ENCODE peak calls at places on chromosomes 7 and 10, in ten cellular contexts. I is HepG2, Z is fibroblast of lung, G is K562, Y is astrocyte, R is GM20000, H is HFF-Myc, A is AG04450, C is tibial artery, M is endothelial cell. N is an unnamed sample.

GRCh38 chr7:45647426-45647825 is 73.3 kb downstream of the ADCY1 start:
- DNase-seq in I (no peak), Z (no peak), G (no peak), Y (no peak), R (no peak), H (no peak), A (no peak), C (no peak), M (no peak), N (no peak)

GRCh38 chr7:148962823-148963582 is 65.3 kb downstream of the PDIA4 start:
- DNase-seq in I (peak), Z (peak), G (peak), Y (peak), R (peak), H (no peak), A (peak), C (peak), M (peak), N (peak)

GRCh38 chr10:117783698-117784395 is 241.3 kb downstream of the EMX2 start:
- DNase-seq in I (no peak), Z (no peak), G (no peak), Y (no peak), R (no peak), H (no peak), A (no peak), C (no peak), M (no peak), N (no peak)

GRCh38 chr7:91692800-91693199 is 187.7 kb downstream of the MTERF1 start:
- DNase-seq in I (no peak), Z (peak), G (no peak), Y (peak), R (no peak), H (peak), A (no peak), C (no peak), M (no peak), N (no peak)

GRCh38 chr7:48139461-48139860 is 31.8 kb upstream of the ABCA13 start:
- DNase-seq in I (peak), Z (peak), G (no peak), Y (no peak), R (no peak), H (no peak), A (no peak), C (no peak), M (no peak), N (peak)

GRCh38 chr10:20185116-20185515 is 368.9 kb downstream of the PLXDC2 start:
- DNase-seq in I (no peak), Z (no peak), G (no peak), Y (peak), R (no peak), H (no peak), A (no peak), C (no peak), M (no peak), N (no peak)

GRCh38 chr7:78563186-78563585 is 764.6 kb downstream of the PHTF2 start:
- DNase-seq in I (no peak), Z (no peak), G (no peak), Y (no peak), R (no peak), H (no peak), A (no peak), C (no peak), M (no peak), N (no peak)

GRCh38 chr10:44437837-44438752 is 53.2 kb upstream of the CXCL12 start:
- DNase-seq in I (no peak), Z (peak), G (no peak), Y (no peak), R (no peak), H (no peak), A (no peak), C (no peak), M (no peak), N (no peak)

GRCh38 chr7:125516194-125516593 is 586.6 kb upstream of the POT1 start:
- DNase-seq in I (no peak), Z (no peak), G (no peak), Y (no peak), R (no peak), H (no peak), A (no peak), C (no peak), M (no peak), N (no peak)

GRCh38 chr10:66772511-66772910 is 153.3 kb upstream of the LRRTM3 start:
- DNase-seq in I (no peak), Z (peak), G (no peak), Y (no peak), R (no peak), H (no peak), A (no peak), C (no peak), M (no peak), N (no peak)

GRCh38 chr10:79137826-79138225 is 69.1 kb downstream of the ZMIZ1 start:
- DNase-seq in I (no peak), Z (peak), G (no peak), Y (peak), R (peak), H (no peak), A (no peak), C (no peak), M (no peak), N (no peak)

GRCh38 chr7:99428972-99429566 is 9.5 kb downstream of the PTCD1 start:
- DNase-seq in I (no peak), Z (no peak), G (no peak), Y (no peak), R (no peak), H (no peak), A (no peak), C (no peak), M (no peak), N (no peak)

GRCh38 chr10:126094537-126094936 is 198.2 kb downstream of the FANK1 start:
- DNase-seq in I (no peak), Z (no peak), G (no peak), Y (peak), R (no peak), H (no peak), A (no peak), C (no peak), M (no peak), N (no peak)

GRCh38 chr10:88499569-88500470 is 83.3 kb downstream of the RNLS start:
- DNase-seq in I (no peak), Z (peak), G (no peak), Y (peak), R (no peak), H (no peak), A (no peak), C (no peak), M (no peak), N (peak)

GRCh38 chr10:122060250-122060649 is 71.3 kb downstream of the TACC2 start:
- DNase-seq in I (no peak), Z (peak), G (no peak), Y (peak), R (no peak), H (no peak), A (no peak), C (no peak), M (no peak), N (no peak)

GRCh38 chr7:90552521-90552920 is 43.6 kb upstream of the CDK14 start:
- DNase-seq in I (no peak), Z (peak), G (no peak), Y (no peak), R (no peak), H (no peak), A (no peak), C (no peak), M (no peak), N (peak)

GRCh38 chr7:93933190-93933589 is 11.7 kb downstream of the GNG11 start:
- DNase-seq in I (no peak), Z (no peak), G (no peak), Y (peak), R (no peak), H (no peak), A (no peak), C (no peak), M (no peak), N (no peak)

GRCh38 chr10:3886666-3887251 is 101.8 kb upstream of the KLF6 start:
- DNase-seq in I (peak), Z (peak), G (no peak), Y (peak), R (no peak), H (peak), A (peak), C (peak), M (no peak), N (peak)

DNA sequence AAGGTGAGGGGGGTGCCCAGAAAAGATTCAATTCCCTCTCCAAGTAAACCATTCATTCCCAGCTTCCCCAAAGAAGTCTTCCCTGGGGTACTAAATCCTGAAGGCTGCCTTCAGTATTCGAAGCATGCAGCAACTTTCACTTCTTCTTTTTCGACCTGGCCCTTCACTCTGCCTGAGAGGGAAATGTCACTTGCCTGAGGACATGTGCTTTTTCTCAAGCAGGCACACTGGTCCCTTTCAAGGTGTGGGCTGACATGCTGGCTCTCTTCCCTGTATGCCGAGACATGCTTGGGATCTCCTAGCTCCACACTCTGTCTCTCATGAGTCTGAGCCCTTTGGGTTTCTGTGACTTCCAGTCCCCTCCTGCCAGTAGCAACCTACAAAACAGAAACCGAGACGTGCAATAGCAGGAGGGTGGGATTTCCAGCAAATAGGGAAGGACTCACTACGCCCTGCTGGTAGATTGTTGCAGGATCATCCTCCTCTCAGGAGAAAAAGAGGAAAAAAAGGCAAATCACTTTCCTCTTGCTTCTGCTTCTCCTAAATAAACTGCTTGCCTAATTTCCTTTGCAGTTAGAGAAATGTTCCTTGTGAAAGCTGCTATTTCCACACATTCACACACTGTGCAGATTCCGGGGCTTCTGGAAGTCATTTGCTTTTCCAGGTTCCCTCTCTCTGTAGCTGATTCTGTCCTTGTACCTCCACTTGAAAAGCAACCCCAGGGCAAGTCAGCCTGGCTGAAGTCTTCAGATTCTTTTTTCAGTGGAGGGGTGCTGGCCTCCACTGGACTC is 33.4 kb downstream of the FIGNL1 start:
- DNase-seq in I (no peak), Z (no peak), G (no peak), Y (no peak), R (peak), H (no peak), A (no peak), C (no peak), M (no peak), N (no peak)
- TF ChIP-seq CTCF in I (no peak), Z (no peak), G (no peak), Y (no peak), R (no peak), H (no peak), A (no peak), C (no peak), M (peak), N (no peak)

GRCh38 chr7:85226401-85227085 is 39.7 kb upstream of the SEMA3D start:
- DNase-seq in I (no peak), Z (no peak), G (no peak), Y (peak), R (no peak), H (no peak), A (no peak), C (no peak), M (no peak), N (no peak)
- TF ChIP-seq CTCF in I (no peak), Z (no peak), G (no peak), Y (no peak), R (no peak), H (no peak), A (no peak), C (no peak), M (no peak), N (no peak)

DNA sequence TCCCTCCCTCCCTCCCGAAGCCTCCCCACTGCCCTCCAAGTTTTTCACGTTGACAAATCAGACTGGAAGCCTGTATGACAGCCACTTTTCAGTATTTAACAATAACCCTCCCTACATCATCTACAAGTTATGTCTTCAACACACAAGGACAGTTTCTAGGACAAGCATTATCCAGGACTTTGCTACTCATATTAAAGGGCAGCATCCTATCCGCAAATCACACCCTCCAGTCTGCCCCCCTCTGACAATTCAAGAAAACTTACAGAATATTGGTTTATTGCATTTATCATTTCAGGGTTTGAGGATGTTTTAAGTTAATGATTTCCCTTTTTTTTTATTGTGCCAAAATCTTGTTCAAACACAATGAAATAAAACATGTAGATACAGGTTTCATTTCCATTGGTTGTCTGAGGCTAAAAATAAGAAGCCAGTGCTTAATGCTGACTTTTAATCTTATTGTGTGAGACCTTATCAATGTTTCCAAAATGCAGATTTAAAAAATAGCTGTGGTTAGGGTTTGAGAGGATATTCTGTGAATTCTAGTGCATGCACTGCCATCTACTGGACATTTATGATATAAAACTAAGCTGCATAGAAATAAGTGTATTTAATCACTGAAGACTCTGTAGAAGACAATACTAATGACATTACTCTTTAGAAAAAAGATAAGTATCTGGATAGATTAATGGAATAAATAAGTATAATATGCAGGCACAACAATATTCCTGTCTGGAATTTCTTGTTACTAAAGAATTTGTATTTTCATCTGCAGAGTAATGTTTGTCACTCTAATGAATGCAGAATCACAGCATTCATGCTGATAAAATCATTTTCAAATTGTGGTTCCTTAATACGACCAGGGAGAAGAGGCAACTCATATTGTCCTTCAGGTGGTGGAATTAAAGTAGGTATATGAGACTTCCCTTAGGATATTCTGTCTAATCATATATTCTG is 64.1 kb downstream of the CAV1 start:
- DNase-seq in I (peak), Z (peak), G (peak), Y (peak), R (peak), H (peak), A (no peak), C (no peak), M (no peak), N (peak)
- TF ChIP-seq CTCF in I (peak), Z (peak), G (peak), Y (peak), R (no peak), H (no peak), A (peak), C (peak), M (peak), N (peak)

GRCh38 chr7:121329460-121330052 is 756 bp downstream of the WNT16 start:
- DNase-seq in I (no peak), Z (no peak), G (no peak), Y (no peak), R (peak), H (no peak), A (no peak), C (no peak), M (peak), N (peak)
- TF ChIP-seq CTCF in I (no peak), Z (no peak), G (no peak), Y (no peak), R (no peak), H (no peak), A (peak), C (no peak), M (no peak), N (peak)

GRCh38 chr10:89838002-89838615 is 136.7 kb downstream of the KIF20B start:
- DNase-seq in I (no peak), Z (peak), G (no peak), Y (no peak), R (no peak), H (no peak), A (no peak), C (no peak), M (no peak), N (no peak)

GRCh38 chr10:89836840-89837172 is 135.4 kb downstream of the KIF20B start:
- DNase-seq in I (no peak), Z (no peak), G (no peak), Y (no peak), R (no peak), H (no peak), A (no peak), C (no peak), M (no peak), N (no peak)

DNA sequence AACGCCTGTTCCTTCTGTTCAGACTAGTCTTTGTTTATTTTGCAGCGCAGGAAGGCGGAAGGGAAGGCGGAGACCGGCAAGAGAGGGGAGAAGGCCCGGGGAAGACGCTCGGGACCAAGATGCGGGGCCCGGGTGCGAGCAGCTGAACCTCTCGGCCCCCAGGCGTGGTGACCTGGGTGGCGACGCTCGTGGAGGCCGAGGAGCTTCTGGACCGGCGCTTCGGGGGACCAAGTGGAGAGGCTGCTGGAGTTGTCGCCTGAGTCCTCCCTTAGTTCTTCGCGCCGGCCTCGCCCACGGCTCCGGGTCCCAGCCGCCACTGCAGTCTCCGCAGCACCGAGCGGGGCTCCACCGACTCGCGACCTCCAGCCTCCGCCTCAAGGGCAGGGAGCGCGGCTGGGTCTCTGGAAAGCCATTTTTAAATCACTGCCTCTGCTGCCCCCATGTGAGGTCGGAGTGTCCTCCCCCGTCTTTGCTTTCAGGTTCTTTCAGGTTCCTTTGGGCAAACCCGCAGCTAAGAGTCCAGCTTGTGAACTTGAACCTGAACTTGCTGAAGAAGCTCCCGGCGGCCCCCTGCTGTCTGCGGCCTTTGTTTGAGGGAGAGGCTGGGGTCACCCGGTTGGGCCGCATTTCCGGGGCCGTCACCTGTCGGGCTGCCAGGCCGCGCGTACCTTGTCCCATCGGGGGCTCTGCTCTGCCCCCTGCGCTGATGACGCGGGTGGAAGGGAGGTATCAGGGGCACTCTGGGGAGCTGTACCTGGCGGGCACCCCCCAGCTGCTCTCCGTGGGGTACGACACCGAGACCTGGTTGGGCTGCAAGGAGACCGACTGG is 136.0 kb downstream of the KIF20B start:
- DNase-seq in I (no peak), Z (peak), G (no peak), Y (peak), R (peak), H (no peak), A (no peak), C (peak), M (no peak), N (no peak)
- TF ChIP-seq CTCF in I (no peak), Z (no peak), G (no peak), Y (no peak), R (no peak), H (no peak), A (no peak), C (no peak), M (no peak), N (no peak)

GRCh38 chr7:74569501-74570075 is 87.9 kb upstream of the GTF2I start:
- DNase-seq in I (no peak), Z (no peak), G (no peak), Y (no peak), R (no peak), H (no peak), A (no peak), C (no peak), M (no peak), N (no peak)

GRCh38 chr7:74568658-74569057 is 88.9 kb upstream of the GTF2I start:
- DNase-seq in I (no peak), Z (no peak), G (no peak), Y (no peak), R (no peak), H (no peak), A (no peak), C (no peak), M (no peak), N (no peak)

GRCh38 chr7:74573499-74573898 is 84.0 kb upstream of the GTF2I start:
- DNase-seq in I (no peak), Z (no peak), G (no peak), Y (no peak), R (no peak), H (no peak), A (no peak), C (no peak), M (no peak), N (no peak)

GRCh38 chr7:74572301-74573090 is 85.0 kb upstream of the GTF2I start:
- DNase-seq in I (no peak), Z (no peak), G (no peak), Y (no peak), R (no peak), H (no peak), A (no peak), C (no peak), M (no peak), N (no peak)

DNA sequence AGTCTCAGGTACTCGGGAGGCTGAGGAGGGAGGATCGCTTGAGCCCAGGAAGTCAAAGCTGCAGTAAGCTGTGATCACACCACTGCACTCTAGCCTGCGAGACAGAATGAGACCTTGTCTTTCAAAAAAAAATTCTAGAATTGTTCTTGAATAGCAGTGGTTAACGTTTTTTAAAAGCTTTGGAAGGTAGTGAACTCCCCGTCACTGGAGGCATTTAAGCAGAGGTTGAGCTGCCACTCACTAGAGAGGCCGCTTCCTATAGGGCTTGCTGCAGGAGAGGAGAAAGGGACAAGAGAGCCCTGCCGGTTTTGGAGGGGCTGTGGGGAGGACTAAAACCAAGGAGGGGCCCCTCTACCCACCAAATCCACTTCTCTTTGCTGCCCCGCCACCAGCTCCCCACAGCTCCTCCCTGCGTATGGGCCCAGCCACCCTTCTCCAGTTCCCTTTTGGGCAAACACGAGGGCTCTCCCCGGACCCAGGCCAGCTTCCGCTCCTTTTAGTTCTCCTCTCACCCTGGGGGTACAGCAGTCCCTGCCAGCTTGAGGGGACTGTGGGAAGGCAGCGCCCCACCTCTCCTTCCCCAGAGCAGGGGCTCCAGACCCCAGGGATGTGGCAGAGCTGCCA is 86.9 kb upstream of the GTF2I start:
- DNase-seq in I (no peak), Z (no peak), G (no peak), Y (no peak), R (no peak), H (no peak), A (no peak), C (no peak), M (no peak), N (no peak)
- TF ChIP-seq CTCF in I (no peak), Z (no peak), G (no peak), Y (no peak), R (no peak), H (no peak), A (no peak), C (no peak), M (no peak), N (no peak)